ENCODE peak calls at places on chromosomes 2 and 18, in five cellular contexts. One of them, this sample, is unnamed.

GRCh38 chr2:74297950-74298349 is 45.3 kb downstream of the SLC4A5 start:
- DNase-seq in AG08395: no peak
- DNase-seq in NCI-H2081: no peak
- DNase-seq in CD8-positive, alpha-beta T cell: no peak
- DNase-seq in NB4: no peak
- DNase-seq in this sample: no peak

GRCh38 chr18:59155140-59155539 is 15.5 kb downstream of the SEC11C start:
- DNase-seq in AG08395: peak; percentile 78
- DNase-seq in NCI-H2081: no peak
- DNase-seq in CD8-positive, alpha-beta T cell: no peak
- DNase-seq in NB4: no peak
- DNase-seq in this sample: no peak

GRCh38 chr2:238657132-238658053 is 190.5 kb upstream of the TWIST2 start:
- DNase-seq in AG08395: peak; percentile 70
- DNase-seq in NCI-H2081: no peak
- DNase-seq in CD8-positive, alpha-beta T cell: no peak
- DNase-seq in NB4: no peak
- DNase-seq in this sample: no peak

GRCh38 chr2:100945930-100946607 is 56.0 kb upstream of the RPL31 start:
- DNase-seq in AG08395: no peak
- DNase-seq in NCI-H2081: no peak
- DNase-seq in CD8-positive, alpha-beta T cell: no peak
- DNase-seq in NB4: no peak
- DNase-seq in this sample: no peak

GRCh38 chr2:215530191-215530968 is 94.5 kb upstream of the FN1 start:
- DNase-seq in AG08395: no peak
- DNase-seq in NCI-H2081: no peak
- DNase-seq in CD8-positive, alpha-beta T cell: no peak
- DNase-seq in NB4: no peak
- DNase-seq in this sample: no peak

GRCh38 chr18:21194871-21195771 is 46.9 kb upstream of the GREB1L start:
- DNase-seq in AG08395: peak; percentile 45
- DNase-seq in NCI-H2081: peak; percentile 54
- DNase-seq in CD8-positive, alpha-beta T cell: no peak
- DNase-seq in NB4: peak; percentile 53
- DNase-seq in this sample: peak; percentile 35

GRCh38 chr2:230960026-230960425 is 35.0 kb upstream of the GPR55 start:
- DNase-seq in AG08395: no peak
- DNase-seq in NCI-H2081: no peak
- DNase-seq in CD8-positive, alpha-beta T cell: no peak
- DNase-seq in NB4: no peak
- DNase-seq in this sample: no peak

GRCh38 chr2:8616084-8616419 is 65.8 kb upstream of the ID2 start:
- DNase-seq in AG08395: no peak
- DNase-seq in NCI-H2081: no peak
- DNase-seq in CD8-positive, alpha-beta T cell: no peak
- DNase-seq in NB4: no peak
- DNase-seq in this sample: no peak

GRCh38 chr18:73948497-73948896 is 199.1 kb downstream of the FBXO15 start:
- DNase-seq in AG08395: no peak
- DNase-seq in NCI-H2081: peak; percentile 53
- DNase-seq in CD8-positive, alpha-beta T cell: no peak
- DNase-seq in NB4: no peak
- DNase-seq in this sample: no peak

GRCh38 chr18:9101730-9102390 is 639 bp upstream of the NDUFV2 start:
- DNase-seq in AG08395: peak; percentile 46
- DNase-seq in NCI-H2081: peak; percentile 59
- DNase-seq in CD8-positive, alpha-beta T cell: no peak
- DNase-seq in NB4: peak; percentile 69
- DNase-seq in this sample: peak; percentile 64

GRCh38 chr2:12734914-12735654 is 18.3 kb downstream of the TRIB2 start:
- DNase-seq in AG08395: no peak
- DNase-seq in NCI-H2081: no peak
- DNase-seq in CD8-positive, alpha-beta T cell: no peak
- DNase-seq in NB4: no peak
- DNase-seq in this sample: no peak

GRCh38 chr2:43082878-43083261 is 143.5 kb downstream of the ZFP36L2 start:
- DNase-seq in AG08395: no peak
- DNase-seq in NCI-H2081: no peak
- DNase-seq in CD8-positive, alpha-beta T cell: no peak
- DNase-seq in NB4: no peak
- DNase-seq in this sample: no peak

GRCh38 chr18:67794512-67794911 is 278.0 kb upstream of the DSEL start:
- DNase-seq in AG08395: peak; percentile 27
- DNase-seq in NCI-H2081: no peak
- DNase-seq in CD8-positive, alpha-beta T cell: no peak
- DNase-seq in NB4: no peak
- DNase-seq in this sample: no peak

GRCh38 chr2:64653174-64654062 is at the start of gene SERTAD2:
- DNase-seq in AG08395: peak; percentile 95
- DNase-seq in NCI-H2081: peak; percentile 84
- DNase-seq in CD8-positive, alpha-beta T cell: peak; percentile 92
- DNase-seq in NB4: peak; percentile 95
- DNase-seq in this sample: peak; percentile 89

GRCh38 chr2:239169311-239170048 is 231.3 kb downstream of the HDAC4 start:
- DNase-seq in AG08395: no peak
- DNase-seq in NCI-H2081: no peak
- DNase-seq in CD8-positive, alpha-beta T cell: no peak
- DNase-seq in NB4: no peak
- DNase-seq in this sample: no peak

GRCh38 chr2:221425353-221425752 is 146.8 kb downstream of the EPHA4 start:
- DNase-seq in AG08395: no peak
- DNase-seq in NCI-H2081: no peak
- DNase-seq in CD8-positive, alpha-beta T cell: no peak
- DNase-seq in NB4: no peak
- DNase-seq in this sample: no peak

GRCh38 chr2:241722896-241723454 is 11.5 kb upstream of the D2HGDH start:
- DNase-seq in AG08395: no peak
- DNase-seq in NCI-H2081: no peak
- DNase-seq in CD8-positive, alpha-beta T cell: no peak
- DNase-seq in NB4: no peak
- DNase-seq in this sample: no peak

GRCh38 chr18:56955490-56955889 is 191.4 kb upstream of the BOD1L2 start:
- DNase-seq in AG08395: no peak
- DNase-seq in NCI-H2081: no peak
- DNase-seq in CD8-positive, alpha-beta T cell: no peak
- DNase-seq in NB4: no peak
- DNase-seq in this sample: no peak

GRCh38 chr2:234802071-234802844 is 149.6 kb upstream of the SH3BP4 start:
- DNase-seq in AG08395: no peak
- DNase-seq in NCI-H2081: no peak
- DNase-seq in CD8-positive, alpha-beta T cell: no peak
- DNase-seq in NB4: no peak
- DNase-seq in this sample: no peak

GRCh38 chr2:237045449-237045848 is 40.2 kb upstream of the COPS8 start:
- DNase-seq in AG08395: peak; percentile 11
- DNase-seq in NCI-H2081: no peak
- DNase-seq in CD8-positive, alpha-beta T cell: no peak
- DNase-seq in NB4: no peak
- DNase-seq in this sample: no peak

GRCh38 chr18:48627216-48627615 is 88.4 kb downstream of the CTIF start:
- DNase-seq in AG08395: no peak
- DNase-seq in NCI-H2081: no peak
- DNase-seq in CD8-positive, alpha-beta T cell: no peak
- DNase-seq in NB4: no peak
- DNase-seq in this sample: no peak